ENCODE peak calls at places on chromosome 3, in ten cellular contexts. G is pons; M is EL; C is stromal cell of bone marrow; L is stimulated activated CD4-positive, alpha-beta T cell treated with anti-CD3 and anti-CD28 coated beads, Interleukin-2, amount 100 ng/mL, for 24 hours; K is GM12891; V is H1; Z is WTC11; R is activated T-cell treated with anti-CD3 and anti-CD28 coated beads, Interleukin-2, amount 50 U/mL, for 1 hour; B is adrenal gland. E is an unnamed sample.

GRCh38 chr3:39154323-39155021 is 1.1 kb upstream of the CSRNP1 start:
- DNase-seq in G (no peak), M (peak; percentile 31), C (no peak), L (no peak), K (no peak), V (peak; percentile 84), Z (peak; percentile 86), R (no peak), B (peak; percentile 52), E (no peak)

GRCh38 chr3:147407495-147408179 is 1.3 kb upstream of the ZIC4 start:
- DNase-seq in G (no peak), M (no peak), C (no peak), L (no peak), K (no peak), V (no peak), Z (no peak), R (no peak), B (no peak), E (no peak)

GRCh38 chr3:152338159-152338720 is 69.5 kb downstream of the MBNL1 start:
- DNase-seq in G (no peak), M (no peak), C (no peak), L (no peak), K (no peak), V (no peak), Z (no peak), R (no peak), B (no peak), E (no peak)

GRCh38 chr3:88000853-88001252 is 58.0 kb downstream of the CGGBP1 start:
- DNase-seq in G (peak; percentile 30), M (no peak), C (no peak), L (peak; percentile 24), K (no peak), V (peak; percentile 57), Z (peak; percentile 25), R (no peak), B (no peak), E (no peak)

GRCh38 chr3:179279837-179280236 is 28.9 kb upstream of the KCNMB3 start:
- DNase-seq in G (no peak), M (no peak), C (no peak), L (no peak), K (no peak), V (no peak), Z (no peak), R (no peak), B (no peak), E (no peak)

GRCh38 chr3:129352650-129353588 is 74.2 kb downstream of the HMCES start:
- DNase-seq in G (no peak), M (no peak), C (no peak), L (no peak), K (no peak), V (no peak), Z (no peak), R (no peak), B (no peak), E (peak; percentile 10)

GRCh38 chr3:101935081-101935480 is 85.8 kb downstream of the NFKBIZ start:
- DNase-seq in G (no peak), M (no peak), C (no peak), L (no peak), K (no peak), V (no peak), Z (no peak), R (no peak), B (no peak), E (no peak)

GRCh38 chr3:40152482-40153133 is 156.9 kb upstream of the EIF1B start:
- DNase-seq in G (no peak), M (no peak), C (no peak), L (no peak), K (no peak), V (no peak), Z (no peak), R (no peak), B (no peak), E (no peak)

GRCh38 chr3:151795276-151795675 is 18.6 kb upstream of the AADAC start:
- DNase-seq in G (no peak), M (peak; percentile 74), C (peak; percentile 74), L (no peak), K (no peak), V (no peak), Z (no peak), R (no peak), B (no peak), E (no peak)

GRCh38 chr3:127428344-127429001 is 140.6 kb upstream of the PRR20G start:
- DNase-seq in G (no peak), M (no peak), C (no peak), L (no peak), K (no peak), V (peak; percentile 37), Z (no peak), R (no peak), B (no peak), E (no peak)

GRCh38 chr3:138049157-138049919 is 39.4 kb downstream of the CLDN18 start:
- DNase-seq in G (no peak), M (peak; percentile 78), C (peak; percentile 21), L (no peak), K (no peak), V (no peak), Z (peak; percentile 33), R (no peak), B (no peak), E (no peak)

GRCh38 chr3:141049681-141050080 is 1.5 kb upstream of the SPSB4 start:
- DNase-seq in G (no peak), M (no peak), C (no peak), L (no peak), K (no peak), V (no peak), Z (peak; percentile 46), R (no peak), B (no peak), E (no peak)

GRCh38 chr3:79724206-79724605 is 43.6 kb downstream of the ROBO1 start:
- DNase-seq in G (peak; percentile 6), M (no peak), C (no peak), L (no peak), K (no peak), V (peak; percentile 56), Z (peak; percentile 53), R (no peak), B (no peak), E (no peak)

GRCh38 chr3:65146149-65146548 is 458.3 kb upstream of the ADAMTS9 start:
- DNase-seq in G (no peak), M (no peak), C (no peak), L (no peak), K (no peak), V (peak; percentile 50), Z (peak; percentile 56), R (no peak), B (no peak), E (no peak)

GRCh38 chr3:106740116-106740515 is 637.1 kb upstream of the CCDC54 start:
- DNase-seq in G (no peak), M (no peak), C (peak; percentile 55), L (no peak), K (no peak), V (no peak), Z (no peak), R (no peak), B (no peak), E (no peak)

GRCh38 chr3:15086699-15087098 is 12.2 kb downstream of the RBSN start:
- DNase-seq in G (no peak), M (no peak), C (no peak), L (no peak), K (no peak), V (no peak), Z (no peak), R (no peak), B (no peak), E (no peak)

GRCh38 chr3:177602601-177603136 is 405.4 kb upstream of the TBL1XR1 start:
- DNase-seq in G (no peak), M (no peak), C (no peak), L (no peak), K (no peak), V (no peak), Z (no peak), R (no peak), B (no peak), E (no peak)

GRCh38 chr3:175919133-175919532 is 1060.0 kb downstream of the NAALADL2 start:
- DNase-seq in G (no peak), M (no peak), C (no peak), L (no peak), K (no peak), V (no peak), Z (no peak), R (no peak), B (no peak), E (no peak)

GRCh38 chr3:170189396-170190256 is 8.1 kb upstream of the PHC3 start:
- DNase-seq in G (no peak), M (no peak), C (no peak), L (no peak), K (no peak), V (no peak), Z (no peak), R (no peak), B (no peak), E (no peak)

GRCh38 chr3:22859618-22860017 is 343.5 kb upstream of the UBE2E2 start:
- DNase-seq in G (no peak), M (no peak), C (no peak), L (no peak), K (no peak), V (no peak), Z (no peak), R (no peak), B (no peak), E (no peak)

GRCh38 chr3:109369510-109369909 is 32.2 kb upstream of the DPPA4 start:
- DNase-seq in G (no peak), M (peak; percentile 35), C (no peak), L (no peak), K (no peak), V (no peak), Z (peak; percentile 58), R (no peak), B (no peak), E (no peak)

GRCh38 chr3:171327441-171328174 is 132.6 kb downstream of the TNIK start:
- DNase-seq in G (no peak), M (no peak), C (no peak), L (no peak), K (no peak), V (no peak), Z (no peak), R (no peak), B (no peak), E (no peak)

GRCh38 chr3:57757642-57758297 is 1.7 kb downstream of the SLMAP start:
- DNase-seq in G (no peak), M (peak; percentile 29), C (no peak), L (peak; percentile 18), K (no peak), V (no peak), Z (no peak), R (no peak), B (peak; percentile 34), E (no peak)

GRCh38 chr3:184373422-184373821 is 4.6 kb downstream of the THPO start:
- DNase-seq in G (no peak), M (peak; percentile 48), C (peak; percentile 45), L (no peak), K (no peak), V (no peak), Z (no peak), R (no peak), B (no peak), E (no peak)

GRCh38 chr3:37040231-37040630 is 46.9 kb downstream of the MLH1 start:
- DNase-seq in G (no peak), M (peak; percentile 18), C (no peak), L (no peak), K (no peak), V (no peak), Z (no peak), R (no peak), B (no peak), E (no peak)